ENCODE peak calls at places on chromosomes 13 and 19, in nine cellular contexts. E is fibroblast of mammary gland, F is omental fat pad, C is psoas muscle, H is iris pigment epithelial cell, Q is RPMI7951, N is HCT116, X is bronchial epithelial cell, D is dermis blood vessel endothelial cell. B is an unnamed sample.

GRCh38 chr19:4911786-4912672 is 2.7 kb downstream of the UHRF1 start:
- DNase-seq in Q (peak), H (peak), X (peak), E (peak), F (peak), C (peak), D (peak), N (peak), B (peak)

GRCh38 chr13:33137726-33138125 is 121.5 kb downstream of the KL start:
- DNase-seq in C (no peak), D (no peak), E (no peak), Q (no peak), H (no peak), F (no peak), N (no peak), X (no peak), B (no peak)

GRCh38 chr13:59776924-59777690 is 386.6 kb downstream of the DIAPH3 start:
- DNase-seq in E (peak), Q (peak), F (no peak), D (peak), X (peak), C (no peak), H (peak), N (no peak), B (peak)

GRCh38 chr13:112106467-112107141 is 39.7 kb downstream of the SOX1 start:
- DNase-seq in C (no peak), Q (no peak), H (no peak), X (no peak), N (no peak), E (no peak), D (no peak), F (no peak), B (no peak)

GRCh38 chr13:108269601-108270328 is at the start of gene TNFSF13B:
- DNase-seq in D (no peak), C (peak), F (no peak), N (no peak), E (peak), H (peak), X (no peak), Q (peak), B (peak)

GRCh38 chr13:35140321-35140720 is 198.3 kb downstream of the NBEA start:
- DNase-seq in H (no peak), Q (peak), X (no peak), E (peak), N (no peak), F (no peak), C (no peak), D (no peak), B (peak)

GRCh38 chr19:15381429-15381828 is 1.8 kb upstream of the AKAP8 start:
- DNase-seq in X (no peak), F (no peak), D (no peak), H (no peak), E (no peak), Q (no peak), C (no peak), N (no peak), B (no peak)

GRCh38 chr13:99658266-99658991 is 157.2 kb downstream of the TM9SF2 start:
- DNase-seq in F (no peak), X (peak), C (peak), E (peak), Q (no peak), N (no peak), D (peak), H (peak), B (peak)

GRCh38 chr13:96379967-96380366 is 290.1 kb downstream of the HS6ST3 start:
- DNase-seq in D (no peak), N (no peak), C (no peak), X (no peak), Q (no peak), F (no peak), E (no peak), H (no peak), B (no peak)

GRCh38 chr19:16661480-16662034 is 618 bp downstream of the TMEM38A start:
- DNase-seq in F (no peak), X (no peak), Q (no peak), H (no peak), E (no peak), D (no peak), N (no peak), C (peak), B (no peak)